ENCODE peak calls at places on chromosome 6, in four cellular contexts. T is HepG2, R is H1, U is K562. O is an unnamed sample.

GRCh38 chr6:11224252-11224965 is 8.1 kb downstream of the NEDD9 start:
- DNase-seq in U (no peak), R (no peak), T (no peak), O (peak)

GRCh38 chr6:72374864-72375263 is 247.0 kb upstream of the KCNQ5 start:
- DNase-seq in U (no peak), T (peak), R (no peak), O (no peak)

GRCh38 chr6:101803146-101803545 is 409.6 kb downstream of the GRIK2 start:
- DNase-seq in R (no peak), T (no peak), U (no peak), O (no peak)

GRCh38 chr6:44452725-44453124 is 65.2 kb downstream of the CDC5L start:
- DNase-seq in U (no peak), T (peak), R (no peak), O (peak)

GRCh38 chr6:134004714-134005113 is 47.7 kb downstream of the SLC2A12 start:
- DNase-seq in R (no peak), T (no peak), U (no peak), O (no peak)

GRCh38 chr6:42163941-42164340 is 9.2 kb upstream of the GUCA1A start:
- DNase-seq in U (no peak), T (no peak), R (no peak), O (no peak)

GRCh38 chr6:24419526-24419925 is 16.8 kb downstream of the MRS2 start:
- DNase-seq in T (no peak), R (no peak), U (no peak), O (no peak)

GRCh38 chr6:82832811-82833210 is 232.8 kb downstream of the UBE3D start:
- DNase-seq in U (no peak), T (no peak), R (no peak), O (no peak)

GRCh38 chr6:126388235-126388634 is 48.3 kb downstream of the CENPW start:
- DNase-seq in T (no peak), R (no peak), U (no peak), O (no peak)

GRCh38 chr6:157579467-157580031 is 198.6 kb downstream of the ZDHHC14 start:
- DNase-seq in U (no peak), T (no peak), R (no peak), O (peak)

GRCh38 chr6:147170269-147170668 is 33.9 kb upstream of the STXBP5 start:
- DNase-seq in T (no peak), U (no peak), R (no peak), O (no peak)
- H3K4me2 ChIP-seq in T (no peak), U (no peak), R (no peak), O (no peak)

GRCh38 chr6:121698617-121699016 is 263.2 kb downstream of the GJA1 start:
- DNase-seq in U (no peak), R (no peak), T (no peak), O (no peak)
- H2AFZ ChIP-seq in U (no peak), R (no peak), T (no peak), O (no peak)

GRCh38 chr6:169720207-169720855 is 4.0 kb downstream of the PHF10 start:
- DNase-seq in T (no peak), R (no peak), U (no peak), O (no peak)

GRCh38 chr6:169724554-169725269 is 412 bp upstream of the PHF10 start:
- DNase-seq in T (peak), U (no peak), R (no peak), O (no peak)

GRCh38 chr6:169723991-169724553 is at the start of gene PHF10:
- DNase-seq in U (peak), R (no peak), T (no peak), O (no peak)

GRCh38 chr6:169723200-169723909 is 945 bp downstream of the PHF10 start:
- DNase-seq in U (peak), R (no peak), T (peak), O (peak)

GRCh38 chr6:169722362-169723199 is 1.7 kb downstream of the PHF10 start:
- DNase-seq in U (peak), T (peak), R (no peak), O (peak)
- TF ChIP-seq JUN in U (no peak), T (no peak), R (no peak), O (peak)

DNA sequence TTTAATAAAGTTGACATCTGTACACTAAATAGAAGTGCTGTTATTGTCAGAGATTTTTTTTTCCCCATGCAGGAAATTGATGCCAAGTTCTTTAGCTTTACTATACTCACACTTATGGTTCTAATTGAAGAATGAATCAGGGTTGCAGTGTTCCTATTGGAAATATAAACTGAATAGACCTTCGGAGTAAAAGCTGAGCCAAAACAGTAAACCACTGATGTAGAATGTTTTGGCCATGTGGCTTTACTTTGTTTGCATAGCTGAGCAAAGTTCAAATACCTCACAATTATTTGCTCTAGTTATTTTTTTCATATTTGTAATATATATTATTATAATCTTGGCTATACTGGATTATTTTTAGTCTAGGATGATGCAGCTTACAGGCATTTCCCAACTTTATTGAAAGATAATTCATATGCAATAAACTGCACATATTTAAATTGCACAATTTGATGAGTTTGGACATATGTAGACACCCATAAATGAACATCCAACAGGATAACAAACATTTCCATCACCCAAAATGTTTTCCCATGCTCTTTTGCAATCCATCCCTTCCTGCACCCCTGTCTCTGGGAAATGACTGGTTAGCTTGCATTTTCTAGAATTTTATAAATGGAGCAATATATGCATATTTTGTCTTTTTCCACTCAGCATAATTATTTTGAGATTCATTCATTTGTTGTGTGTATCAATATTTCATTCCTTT is 105.8 kb upstream of the NOX3 start:
- DNase-seq in U (no peak), T (peak), R (no peak), O (no peak)
- H3K4me2 ChIP-seq in U (no peak), T (peak), R (no peak), O (no peak)